ENCODE peak calls at places on chromosomes 4 and X, in eight cellular contexts. One of them, this sample, is unnamed.

GRCh38 chr4:149102765-149103164 is 660.6 kb upstream of the NR3C2 start:
- DNase-seq in Jurkat, Clone E6-1: no peak
- DNase-seq in naive B cell: no peak
- DNase-seq in stimulated activated CD4-positive, alpha-beta T cell treated with anti-CD3 and anti-CD28 coated beads, TNF-alpha, amount 100 ng/mL, for 48 hours: no peak
- DNase-seq in fibroblast of gingiva: no peak
- DNase-seq in left kidney: no peak
- DNase-seq in breast epithelium: no peak
- DNase-seq in dermis blood vessel endothelial cell: no peak
- DNase-seq in this sample: no peak

GRCh38 chr4:116027311-116027710 is 913.9 kb upstream of the NDST4 start:
- DNase-seq in Jurkat, Clone E6-1: no peak
- DNase-seq in naive B cell: no peak
- DNase-seq in stimulated activated CD4-positive, alpha-beta T cell treated with anti-CD3 and anti-CD28 coated beads, TNF-alpha, amount 100 ng/mL, for 48 hours: no peak
- DNase-seq in fibroblast of gingiva: no peak
- DNase-seq in left kidney: no peak
- DNase-seq in breast epithelium: no peak
- DNase-seq in dermis blood vessel endothelial cell: peak
- DNase-seq in this sample: no peak

GRCh38 chr4:128060130-128060619 is 937 bp upstream of the LARP1B start:
- DNase-seq in Jurkat, Clone E6-1: no peak
- DNase-seq in naive B cell: no peak
- DNase-seq in stimulated activated CD4-positive, alpha-beta T cell treated with anti-CD3 and anti-CD28 coated beads, TNF-alpha, amount 100 ng/mL, for 48 hours: no peak
- DNase-seq in fibroblast of gingiva: peak
- DNase-seq in left kidney: peak
- DNase-seq in breast epithelium: no peak
- DNase-seq in dermis blood vessel endothelial cell: peak
- DNase-seq in this sample: no peak

GRCh38 chr4:140240237-140240636 is 86.3 kb upstream of the MAML3 start:
- DNase-seq in Jurkat, Clone E6-1: no peak
- DNase-seq in naive B cell: no peak
- DNase-seq in stimulated activated CD4-positive, alpha-beta T cell treated with anti-CD3 and anti-CD28 coated beads, TNF-alpha, amount 100 ng/mL, for 48 hours: no peak
- DNase-seq in fibroblast of gingiva: no peak
- DNase-seq in left kidney: peak
- DNase-seq in breast epithelium: no peak
- DNase-seq in dermis blood vessel endothelial cell: no peak
- DNase-seq in this sample: no peak

GRCh38 chr4:15226203-15226602 is 201.6 kb upstream of the C1QTNF7 start:
- DNase-seq in Jurkat, Clone E6-1: no peak
- DNase-seq in naive B cell: no peak
- DNase-seq in stimulated activated CD4-positive, alpha-beta T cell treated with anti-CD3 and anti-CD28 coated beads, TNF-alpha, amount 100 ng/mL, for 48 hours: no peak
- DNase-seq in fibroblast of gingiva: no peak
- DNase-seq in left kidney: no peak
- DNase-seq in breast epithelium: no peak
- DNase-seq in dermis blood vessel endothelial cell: no peak
- DNase-seq in this sample: no peak

GRCh38 chrX:119145241-119145653 is 17.6 kb upstream of the KIAA1210 start:
- DNase-seq in Jurkat, Clone E6-1: no peak
- DNase-seq in naive B cell: no peak
- DNase-seq in stimulated activated CD4-positive, alpha-beta T cell treated with anti-CD3 and anti-CD28 coated beads, TNF-alpha, amount 100 ng/mL, for 48 hours: no peak
- DNase-seq in fibroblast of gingiva: no peak
- DNase-seq in left kidney: peak
- DNase-seq in breast epithelium: no peak
- DNase-seq in dermis blood vessel endothelial cell: peak
- DNase-seq in this sample: peak

GRCh38 chr4:7157666-7158065 is 34.7 kb upstream of the SORCS2 start:
- DNase-seq in Jurkat, Clone E6-1: no peak
- DNase-seq in naive B cell: no peak
- DNase-seq in stimulated activated CD4-positive, alpha-beta T cell treated with anti-CD3 and anti-CD28 coated beads, TNF-alpha, amount 100 ng/mL, for 48 hours: no peak
- DNase-seq in fibroblast of gingiva: no peak
- DNase-seq in left kidney: no peak
- DNase-seq in breast epithelium: peak
- DNase-seq in dermis blood vessel endothelial cell: no peak
- DNase-seq in this sample: no peak

GRCh38 chrX:102516314-102516936 is at the start of gene TMSB15A:
- DNase-seq in Jurkat, Clone E6-1: no peak
- DNase-seq in naive B cell: peak
- DNase-seq in stimulated activated CD4-positive, alpha-beta T cell treated with anti-CD3 and anti-CD28 coated beads, TNF-alpha, amount 100 ng/mL, for 48 hours: peak
- DNase-seq in fibroblast of gingiva: peak
- DNase-seq in left kidney: peak
- DNase-seq in breast epithelium: peak
- DNase-seq in dermis blood vessel endothelial cell: peak
- DNase-seq in this sample: peak

GRCh38 chrX:39491548-39492297 is 606.0 kb downstream of the BCOR start:
- DNase-seq in Jurkat, Clone E6-1: peak
- DNase-seq in naive B cell: peak
- DNase-seq in stimulated activated CD4-positive, alpha-beta T cell treated with anti-CD3 and anti-CD28 coated beads, TNF-alpha, amount 100 ng/mL, for 48 hours: peak
- DNase-seq in fibroblast of gingiva: no peak
- DNase-seq in left kidney: peak
- DNase-seq in breast epithelium: no peak
- DNase-seq in dermis blood vessel endothelial cell: no peak
- DNase-seq in this sample: peak

GRCh38 chrX:17032351-17032750 is 85.9 kb downstream of the REPS2 start:
- DNase-seq in Jurkat, Clone E6-1: no peak
- DNase-seq in naive B cell: no peak
- DNase-seq in stimulated activated CD4-positive, alpha-beta T cell treated with anti-CD3 and anti-CD28 coated beads, TNF-alpha, amount 100 ng/mL, for 48 hours: no peak
- DNase-seq in fibroblast of gingiva: peak
- DNase-seq in left kidney: no peak
- DNase-seq in breast epithelium: no peak
- DNase-seq in dermis blood vessel endothelial cell: peak
- DNase-seq in this sample: no peak

GRCh38 chrX:153944140-153944799 is at the start of gene RENBP:
- DNase-seq in Jurkat, Clone E6-1: no peak
- DNase-seq in naive B cell: peak
- DNase-seq in stimulated activated CD4-positive, alpha-beta T cell treated with anti-CD3 and anti-CD28 coated beads, TNF-alpha, amount 100 ng/mL, for 48 hours: no peak
- DNase-seq in fibroblast of gingiva: no peak
- DNase-seq in left kidney: peak
- DNase-seq in breast epithelium: no peak
- DNase-seq in dermis blood vessel endothelial cell: no peak
- DNase-seq in this sample: peak

GRCh38 chr4:67447873-67448272 is 97.4 kb downstream of the CENPC start:
- DNase-seq in Jurkat, Clone E6-1: no peak
- DNase-seq in naive B cell: no peak
- DNase-seq in stimulated activated CD4-positive, alpha-beta T cell treated with anti-CD3 and anti-CD28 coated beads, TNF-alpha, amount 100 ng/mL, for 48 hours: no peak
- DNase-seq in fibroblast of gingiva: no peak
- DNase-seq in left kidney: no peak
- DNase-seq in breast epithelium: no peak
- DNase-seq in dermis blood vessel endothelial cell: no peak
- DNase-seq in this sample: no peak

GRCh38 chr4:172553216-172553615 is 615.4 kb upstream of the GALNT7 start:
- DNase-seq in Jurkat, Clone E6-1: no peak
- DNase-seq in naive B cell: no peak
- DNase-seq in stimulated activated CD4-positive, alpha-beta T cell treated with anti-CD3 and anti-CD28 coated beads, TNF-alpha, amount 100 ng/mL, for 48 hours: no peak
- DNase-seq in fibroblast of gingiva: no peak
- DNase-seq in left kidney: no peak
- DNase-seq in breast epithelium: no peak
- DNase-seq in dermis blood vessel endothelial cell: no peak
- DNase-seq in this sample: no peak

GRCh38 chrX:18617351-18617750 is 54.6 kb downstream of the RS1 start:
- DNase-seq in Jurkat, Clone E6-1: no peak
- DNase-seq in naive B cell: no peak
- DNase-seq in stimulated activated CD4-positive, alpha-beta T cell treated with anti-CD3 and anti-CD28 coated beads, TNF-alpha, amount 100 ng/mL, for 48 hours: no peak
- DNase-seq in fibroblast of gingiva: peak
- DNase-seq in left kidney: peak
- DNase-seq in breast epithelium: no peak
- DNase-seq in dermis blood vessel endothelial cell: peak
- DNase-seq in this sample: peak

GRCh38 chrX:2705036-2705435 is 13.9 kb downstream of the CD99 start:
- DNase-seq in Jurkat, Clone E6-1: no peak
- DNase-seq in naive B cell: no peak
- DNase-seq in stimulated activated CD4-positive, alpha-beta T cell treated with anti-CD3 and anti-CD28 coated beads, TNF-alpha, amount 100 ng/mL, for 48 hours: no peak
- DNase-seq in fibroblast of gingiva: peak
- DNase-seq in left kidney: no peak
- DNase-seq in breast epithelium: no peak
- DNase-seq in dermis blood vessel endothelial cell: peak
- DNase-seq in this sample: no peak

GRCh38 chrX:107506596-107507031 is 57.2 kb downstream of the FRMPD3 start:
- DNase-seq in Jurkat, Clone E6-1: no peak
- DNase-seq in naive B cell: no peak
- DNase-seq in stimulated activated CD4-positive, alpha-beta T cell treated with anti-CD3 and anti-CD28 coated beads, TNF-alpha, amount 100 ng/mL, for 48 hours: peak
- DNase-seq in fibroblast of gingiva: no peak
- DNase-seq in left kidney: peak
- DNase-seq in breast epithelium: no peak
- DNase-seq in dermis blood vessel endothelial cell: no peak
- DNase-seq in this sample: no peak

GRCh38 chr4:119050501-119051090 is 85.0 kb upstream of the MYOZ2 start:
- DNase-seq in Jurkat, Clone E6-1: no peak
- DNase-seq in naive B cell: no peak
- DNase-seq in stimulated activated CD4-positive, alpha-beta T cell treated with anti-CD3 and anti-CD28 coated beads, TNF-alpha, amount 100 ng/mL, for 48 hours: no peak
- DNase-seq in fibroblast of gingiva: no peak
- DNase-seq in left kidney: no peak
- DNase-seq in breast epithelium: no peak
- DNase-seq in dermis blood vessel endothelial cell: no peak
- DNase-seq in this sample: no peak

GRCh38 chr4:34309356-34309900 is 1934.9 kb downstream of the ARAP2 start:
- DNase-seq in Jurkat, Clone E6-1: no peak
- DNase-seq in naive B cell: no peak
- DNase-seq in stimulated activated CD4-positive, alpha-beta T cell treated with anti-CD3 and anti-CD28 coated beads, TNF-alpha, amount 100 ng/mL, for 48 hours: no peak
- DNase-seq in fibroblast of gingiva: peak
- DNase-seq in left kidney: no peak
- DNase-seq in breast epithelium: no peak
- DNase-seq in dermis blood vessel endothelial cell: no peak
- DNase-seq in this sample: no peak

GRCh38 chr4:48718818-48719465 is 61.1 kb downstream of the FRYL start:
- DNase-seq in Jurkat, Clone E6-1: no peak
- DNase-seq in naive B cell: no peak
- DNase-seq in stimulated activated CD4-positive, alpha-beta T cell treated with anti-CD3 and anti-CD28 coated beads, TNF-alpha, amount 100 ng/mL, for 48 hours: no peak
- DNase-seq in fibroblast of gingiva: no peak
- DNase-seq in left kidney: peak
- DNase-seq in breast epithelium: no peak
- DNase-seq in dermis blood vessel endothelial cell: no peak
- DNase-seq in this sample: no peak

GRCh38 chrX:3522016-3522690 is 175.7 kb upstream of the MXRA5 start:
- DNase-seq in Jurkat, Clone E6-1: no peak
- DNase-seq in naive B cell: no peak
- DNase-seq in stimulated activated CD4-positive, alpha-beta T cell treated with anti-CD3 and anti-CD28 coated beads, TNF-alpha, amount 100 ng/mL, for 48 hours: no peak
- DNase-seq in fibroblast of gingiva: peak
- DNase-seq in left kidney: no peak
- DNase-seq in breast epithelium: no peak
- DNase-seq in dermis blood vessel endothelial cell: no peak
- DNase-seq in this sample: no peak

GRCh38 chr4:20760053-20760452 is 59.8 kb downstream of the PACRGL start:
- DNase-seq in Jurkat, Clone E6-1: peak
- DNase-seq in naive B cell: no peak
- DNase-seq in stimulated activated CD4-positive, alpha-beta T cell treated with anti-CD3 and anti-CD28 coated beads, TNF-alpha, amount 100 ng/mL, for 48 hours: no peak
- DNase-seq in fibroblast of gingiva: no peak
- DNase-seq in left kidney: peak
- DNase-seq in breast epithelium: no peak
- DNase-seq in dermis blood vessel endothelial cell: no peak
- DNase-seq in this sample: peak

GRCh38 chrX:121010218-121010617 is 24.7 kb upstream of the CT47A1 start:
- DNase-seq in Jurkat, Clone E6-1: no peak
- DNase-seq in naive B cell: no peak
- DNase-seq in stimulated activated CD4-positive, alpha-beta T cell treated with anti-CD3 and anti-CD28 coated beads, TNF-alpha, amount 100 ng/mL, for 48 hours: no peak
- DNase-seq in fibroblast of gingiva: no peak
- DNase-seq in left kidney: no peak
- DNase-seq in breast epithelium: no peak
- DNase-seq in dermis blood vessel endothelial cell: no peak
- DNase-seq in this sample: no peak

GRCh38 chr4:185515248-185515647 is 20.1 kb downstream of the PDLIM3 start:
- DNase-seq in Jurkat, Clone E6-1: no peak
- DNase-seq in naive B cell: no peak
- DNase-seq in stimulated activated CD4-positive, alpha-beta T cell treated with anti-CD3 and anti-CD28 coated beads, TNF-alpha, amount 100 ng/mL, for 48 hours: no peak
- DNase-seq in fibroblast of gingiva: no peak
- DNase-seq in left kidney: no peak
- DNase-seq in breast epithelium: no peak
- DNase-seq in dermis blood vessel endothelial cell: no peak
- DNase-seq in this sample: no peak

GRCh38 chr4:2935762-2936743 is 27.2 kb downstream of the NOP14 start:
- DNase-seq in Jurkat, Clone E6-1: no peak
- DNase-seq in naive B cell: no peak
- DNase-seq in stimulated activated CD4-positive, alpha-beta T cell treated with anti-CD3 and anti-CD28 coated beads, TNF-alpha, amount 100 ng/mL, for 48 hours: peak
- DNase-seq in fibroblast of gingiva: no peak
- DNase-seq in left kidney: no peak
- DNase-seq in breast epithelium: peak
- DNase-seq in dermis blood vessel endothelial cell: no peak
- DNase-seq in this sample: peak

GRCh38 chr4:112633477-112634235 is 3.1 kb downstream of the ZGRF1 start:
- DNase-seq in Jurkat, Clone E6-1: peak
- DNase-seq in naive B cell: peak
- DNase-seq in stimulated activated CD4-positive, alpha-beta T cell treated with anti-CD3 and anti-CD28 coated beads, TNF-alpha, amount 100 ng/mL, for 48 hours: no peak
- DNase-seq in fibroblast of gingiva: peak
- DNase-seq in left kidney: peak
- DNase-seq in breast epithelium: no peak
- DNase-seq in dermis blood vessel endothelial cell: peak
- DNase-seq in this sample: peak

GRCh38 chrX:40083979-40084359 is 13.8 kb downstream of the BCOR start:
- DNase-seq in Jurkat, Clone E6-1: no peak
- DNase-seq in naive B cell: no peak
- DNase-seq in stimulated activated CD4-positive, alpha-beta T cell treated with anti-CD3 and anti-CD28 coated beads, TNF-alpha, amount 100 ng/mL, for 48 hours: no peak
- DNase-seq in fibroblast of gingiva: no peak
- DNase-seq in left kidney: no peak
- DNase-seq in breast epithelium: no peak
- DNase-seq in dermis blood vessel endothelial cell: no peak
- DNase-seq in this sample: no peak

GRCh38 chr4:114479595-114479994 is 119.0 kb upstream of the UGT8 start:
- DNase-seq in Jurkat, Clone E6-1: no peak
- DNase-seq in naive B cell: no peak
- DNase-seq in stimulated activated CD4-positive, alpha-beta T cell treated with anti-CD3 and anti-CD28 coated beads, TNF-alpha, amount 100 ng/mL, for 48 hours: no peak
- DNase-seq in fibroblast of gingiva: no peak
- DNase-seq in left kidney: peak
- DNase-seq in breast epithelium: no peak
- DNase-seq in dermis blood vessel endothelial cell: no peak
- DNase-seq in this sample: no peak

This sample was measured in hepatocyte.